ENCODE peak calls at places on chromosome 20, in seven cellular contexts. G, E, H, Y, S, Q and X are unnamed samples.

GRCh38 chr20:1876217-1876921 is 18.8 kb upstream of the SIRPA start:
- DNase-seq in Y (no peak), Q (no peak), E (no peak), S (no peak), G (no peak), H (no peak), X (peak)

GRCh38 chr20:44714701-44715494 is at the start of gene CCN5:
- DNase-seq in G (peak), Y (no peak), E (no peak), S (no peak), Q (peak), H (no peak), X (no peak)

GRCh38 chr20:57594092-57594911 is 25.9 kb downstream of the ZBP1 start:
- DNase-seq in Y (peak), Q (peak), H (peak), G (peak), S (peak), E (peak), X (peak)

GRCh38 chr20:35276408-35276807 is 1.5 kb downstream of the MMP24OS start:
- DNase-seq in E (no peak), H (no peak), G (no peak), Q (no peak), Y (no peak), S (no peak), X (no peak)

GRCh38 chr20:39029324-39029820 is 67.2 kb downstream of the DHX35 start:
- DNase-seq in G (no peak), H (peak), S (no peak), Q (no peak), E (no peak), Y (no peak), X (no peak)

GRCh38 chr20:51095755-51096509 is 73.0 kb upstream of the KCNG1 start:
- DNase-seq in Y (no peak), H (peak), Q (no peak), E (peak), G (no peak), S (no peak), X (no peak)

GRCh38 chr20:2967841-2968240 is 75.6 kb upstream of the GNRH2 start:
- DNase-seq in Y (no peak), H (no peak), S (peak), E (no peak), Q (no peak), G (no peak), X (no peak)

GRCh38 chr20:6708010-6708409 is 59.5 kb upstream of the BMP2 start:
- DNase-seq in Y (no peak), Q (peak), E (no peak), S (no peak), G (peak), H (peak), X (no peak)

GRCh38 chr20:7930386-7930785 is 9.9 kb downstream of the HAO1 start:
- DNase-seq in E (no peak), S (no peak), H (no peak), G (no peak), Y (no peak), Q (no peak), X (no peak)

GRCh38 chr20:29878281-29878741 is 1379.2 kb upstream of the DEFB115 start:
- DNase-seq in H (no peak), S (no peak), Q (no peak), Y (no peak), G (no peak), E (no peak), X (peak)

GRCh38 chr20:3045042-3045815 is 623 bp upstream of the MRPS26 start:
- DNase-seq in S (no peak), Y (peak), H (no peak), G (peak), Q (peak), E (no peak), X (no peak)

GRCh38 chr20:44973053-44973452 is 6.7 kb downstream of the STK4 start:
- DNase-seq in Q (no peak), Y (no peak), S (no peak), H (no peak), G (no peak), E (no peak), X (no peak)

GRCh38 chr20:53045941-53046340 is 73.8 kb downstream of the TSHZ2 start:
- DNase-seq in E (no peak), Q (no peak), G (peak), S (no peak), Y (no peak), H (no peak), X (no peak)

GRCh38 chr20:53047203-53047602 is 75.0 kb downstream of the TSHZ2 start:
- DNase-seq in Q (no peak), E (no peak), H (no peak), Y (no peak), G (no peak), S (no peak), X (no peak)

GRCh38 chr20:53048387-53048786 is 76.2 kb downstream of the TSHZ2 start:
- DNase-seq in Q (no peak), H (no peak), Y (no peak), E (no peak), G (no peak), S (no peak), X (no peak)

GRCh38 chr20:53040678-53041674 is 68.8 kb downstream of the TSHZ2 start:
- DNase-seq in H (peak), Q (no peak), Y (no peak), G (no peak), S (no peak), E (no peak), X (no peak)

GRCh38 chr20:53044296-53044695 is 72.1 kb downstream of the TSHZ2 start:
- DNase-seq in E (no peak), H (no peak), Q (no peak), S (no peak), G (no peak), Y (no peak), X (no peak)
- H3K23ac ChIP-seq in E (no peak), H (no peak), Q (no peak), S (no peak), G (no peak), Y (no peak), X (no peak)

GRCh38 chr20:46251211-46251673 is 57.1 kb downstream of the CDH22 start:
- DNase-seq in E (peak), G (no peak), Y (peak), S (peak), H (peak), Q (no peak), X (no peak)
- H3K23ac ChIP-seq in E (peak), G (no peak), Y (no peak), S (no peak), H (no peak), Q (no peak), X (no peak)

GRCh38 chr20:62366370-62367135 is 559 bp downstream of the LAMA5 start:
- DNase-seq in E (peak), Q (no peak), G (no peak), S (peak), H (peak), Y (peak), X (peak)

GRCh38 chr20:62368629-62369507 is 1.8 kb upstream of the LAMA5 start:
- DNase-seq in G (peak), H (peak), E (peak), Y (peak), Q (peak), S (peak), X (peak)

GRCh38 chr20:62367136-62367482 is at the start of gene LAMA5:
- DNase-seq in H (peak), Q (no peak), E (peak), S (no peak), Y (peak), G (no peak), X (no peak)

GRCh38 chr20:62368303-62368628 is 1.2 kb upstream of the LAMA5 start:
- DNase-seq in H (no peak), G (no peak), Q (no peak), S (no peak), E (no peak), Y (no peak), X (no peak)

DNA sequence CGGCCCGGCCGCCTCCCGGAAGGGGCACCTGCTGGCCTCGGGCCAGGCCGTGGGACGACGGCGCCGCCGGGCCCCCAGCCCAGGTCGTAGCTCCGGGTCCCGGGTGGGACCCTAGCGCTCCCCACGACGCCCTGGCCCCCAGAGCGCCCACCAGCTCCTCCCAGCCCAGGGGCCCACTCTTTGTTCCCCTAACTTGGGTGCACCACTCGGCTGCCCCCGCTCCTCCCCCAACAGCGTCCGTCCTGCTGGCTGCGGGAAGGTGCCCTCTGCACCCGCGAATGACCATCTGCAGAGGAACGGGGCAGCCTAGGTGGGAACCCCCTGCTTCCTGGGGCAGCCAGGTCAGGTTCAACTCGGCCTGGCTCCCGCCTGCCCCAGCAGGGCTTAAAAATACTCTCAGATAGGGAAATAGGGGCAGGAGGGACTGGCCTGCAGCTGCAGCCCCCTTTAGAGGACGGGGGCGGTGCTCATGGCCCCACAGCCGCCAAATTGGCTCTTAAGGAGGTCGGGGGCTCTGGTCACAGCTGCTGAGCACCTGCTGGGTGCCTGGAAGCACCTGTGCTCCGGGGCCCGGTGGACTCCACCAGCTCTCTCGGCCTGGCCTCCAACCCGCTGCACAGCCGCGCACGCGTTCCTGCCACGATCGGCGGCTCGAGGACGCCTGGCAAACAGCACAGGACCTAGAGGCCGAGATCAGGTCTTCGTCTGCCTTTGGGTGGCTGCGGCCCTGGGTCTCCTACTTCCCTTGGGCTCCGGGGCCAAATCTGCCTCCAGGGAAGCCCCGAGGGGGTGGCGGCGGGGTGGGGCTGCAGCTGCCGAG is 581 bp upstream of the LAMA5 start:
- DNase-seq in Q (no peak), Y (peak), G (no peak), H (peak), E (no peak), S (peak), X (peak)
- H3K23ac ChIP-seq in Q (no peak), Y (no peak), G (no peak), H (peak), E (peak), S (no peak), X (no peak)

GRCh38 chr20:17849901-17850673 is 118.5 kb downstream of the SNX5 start:
- DNase-seq in H (no peak), E (no peak), Q (peak), S (no peak), Y (no peak), G (peak), X (peak)
- H3K23ac ChIP-seq in H (peak), E (no peak), Q (peak), S (no peak), Y (no peak), G (no peak), X (no peak)

GRCh38 chr20:48503166-48503815 is 324.5 kb downstream of the PREX1 start:
- DNase-seq in H (no peak), E (no peak), Q (no peak), Y (no peak), G (no peak), S (no peak), X (no peak)
- H3K23ac ChIP-seq in H (no peak), E (no peak), Q (no peak), Y (no peak), G (no peak), S (no peak), X (no peak)

GRCh38 chr20:60465993-60466682 is 507.9 kb downstream of the CDH26 start:
- DNase-seq in H (no peak), Y (peak), Q (no peak), E (no peak), G (no peak), S (no peak), X (no peak)
- H3K23ac ChIP-seq in H (no peak), Y (no peak), Q (no peak), E (no peak), G (no peak), S (no peak), X (no peak)

DNA sequence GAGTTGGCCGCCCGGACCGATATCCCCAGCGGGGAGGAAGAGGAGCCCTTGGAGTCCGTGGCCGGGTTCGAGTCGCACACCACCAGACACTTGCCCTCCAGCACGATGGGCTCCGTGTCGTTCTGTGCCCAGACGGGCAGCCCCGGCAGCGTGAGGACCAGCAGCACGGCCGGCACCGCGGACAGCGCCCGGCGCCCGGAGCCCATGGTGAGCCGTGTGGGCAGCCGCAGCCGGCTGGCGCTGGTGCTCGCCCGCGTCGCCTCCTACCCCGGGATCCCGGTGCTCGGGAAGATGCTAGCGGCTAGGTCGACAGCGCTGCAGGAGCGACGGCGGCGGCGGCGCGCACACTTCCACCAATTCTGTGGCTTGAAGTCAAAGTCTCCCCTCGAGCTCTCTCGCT is 1.4 kb downstream of the CBLN4 start:
- DNase-seq in G (no peak), Y (peak), Q (no peak), S (no peak), E (peak), H (peak), X (no peak)
- H3K23ac ChIP-seq in G (no peak), Y (no peak), Q (no peak), S (no peak), E (no peak), H (no peak), X (no peak)

GRCh38 chr20:33169176-33169794 is 1.3 kb downstream of the BPIFA2 start:
- DNase-seq in Q (no peak), G (no peak), H (peak), E (no peak), S (peak), Y (no peak), X (peak)
- H3K23ac ChIP-seq in Q (no peak), G (no peak), H (no peak), E (no peak), S (no peak), Y (no peak), X (no peak)